ENCODE peak calls at places on chromosomes 2 and 18, in eight cellular contexts. M is stimulated activated naive B cell treated with anti-CD40 and anti-IgM and Interleukin-4, amounts not matched to agents 10 μg/mL and 1 μg/mL and 100 μg/mL, for 72 hours; P is T-helper 1 cell; R is activated naive CD4-positive, alpha-beta T cell treated with anti-CD3 and anti-CD28 coated beads, Interleukin-2, amount 10 ng/mL, durations not matched to agents 7 days and 5 days; E is KBM-7; L is HFFc6; I is fibroblast of lung; K is activated CD4-positive, alpha-beta memory T cell treated with anti-CD3 and anti-CD28 coated beads for 36 hours. C is an unnamed sample.

GRCh38 chr2:156800781-156801366 is 364.7 kb downstream of the GPD2 start:
- DNase-seq in E (no peak), P (no peak), M (no peak), K (no peak), L (no peak), R (no peak), I (peak; percentile 11), C (no peak)

GRCh38 chr2:109335586-109336266 is 206.7 kb downstream of the SH3RF3 start:
- DNase-seq in R (peak; percentile 40), L (peak; percentile 62), I (peak; percentile 90), M (no peak), E (no peak), P (no peak), K (peak; percentile 45), C (no peak)

GRCh38 chr2:119682578-119682977 is 3.6 kb downstream of the TMEM177 start:
- DNase-seq in M (no peak), P (no peak), E (no peak), L (no peak), K (no peak), I (no peak), R (no peak), C (no peak)

GRCh38 chr2:45273412-45274189 is 264.3 kb upstream of the SIX2 start:
- DNase-seq in R (no peak), P (no peak), I (no peak), K (no peak), L (no peak), M (no peak), E (no peak), C (no peak)

GRCh38 chr2:86249843-86250402 is 50.7 kb downstream of the MRPL35 start:
- DNase-seq in R (no peak), I (peak; percentile 6), P (no peak), L (peak; percentile 57), E (no peak), K (peak; percentile 20), M (no peak), C (no peak)

GRCh38 chr2:190343170-190343499 is 254 bp upstream of the INPP1 start:
- DNase-seq in I (no peak), K (no peak), P (no peak), M (no peak), L (no peak), E (no peak), R (no peak), C (no peak)

GRCh38 chr18:52572036-52572750 is 232.2 kb downstream of the DCC start:
- DNase-seq in R (no peak), P (no peak), K (no peak), M (no peak), E (no peak), L (no peak), I (no peak), C (no peak)

GRCh38 chr2:16508061-16508851 is 157.4 kb downstream of the CYRIA start:
- DNase-seq in K (peak; percentile 17), P (no peak), I (peak; percentile 9), M (peak; percentile 1), R (no peak), E (peak; percentile 35), L (no peak), C (no peak)

GRCh38 chr2:176832086-176832485 is 380.5 kb upstream of the HNRNPA3 start:
- DNase-seq in I (no peak), K (no peak), E (no peak), R (no peak), L (no peak), P (no peak), M (no peak), C (no peak)

GRCh38 chr2:110149330-110150220 is 34.0 kb upstream of the MALL start:
- DNase-seq in P (no peak), M (no peak), K (no peak), R (no peak), E (no peak), L (peak; percentile 81), I (peak; percentile 97), C (no peak)

GRCh38 chr18:57210101-57210661 is 63.3 kb downstream of the BOD1L2 start:
- DNase-seq in K (peak; percentile 10), R (no peak), P (no peak), M (no peak), L (peak; percentile 83), I (peak; percentile 77), E (peak; percentile 53), C (no peak)

GRCh38 chr18:63155910-63156773 is 163.4 kb downstream of the BCL2 start:
- DNase-seq in L (no peak), P (no peak), I (no peak), M (no peak), R (no peak), E (no peak), K (no peak), C (no peak)

GRCh38 chr18:62018761-62019041 is 125.9 kb upstream of the RNF152 start:
- DNase-seq in K (no peak), R (no peak), M (no peak), P (no peak), I (peak; percentile 35), L (no peak), E (no peak), C (no peak)

GRCh38 chr2:145043399-145043834 is 523.5 kb upstream of the ZEB2 start:
- DNase-seq in L (no peak), I (no peak), K (no peak), E (peak; percentile 5), P (no peak), M (no peak), R (no peak), C (no peak)

GRCh38 chr2:120783371-120783791 is 47.7 kb downstream of the GLI2 start:
- DNase-seq in K (no peak), E (peak; percentile 51), R (no peak), L (no peak), M (no peak), P (no peak), I (peak; percentile 87), C (no peak)

GRCh38 chr2:216632952-216633615 is at the start of gene IGFBP2:
- DNase-seq in P (no peak), M (no peak), R (peak; percentile 58), E (peak; percentile 73), K (no peak), I (peak; percentile 74), L (no peak), C (no peak)

GRCh38 chr18:55579471-55579870 is 8.5 kb downstream of the TCF4 start:
- DNase-seq in L (no peak), R (no peak), K (no peak), E (no peak), P (no peak), I (no peak), M (no peak), C (no peak)

GRCh38 chr2:26721267-26722032 is 28.9 kb downstream of the KCNK3 start:
- DNase-seq in L (no peak), K (no peak), E (no peak), P (no peak), R (no peak), M (no peak), I (no peak), C (no peak)

GRCh38 chr2:15636972-15637785 is 45.5 kb downstream of the DDX1 start:
- DNase-seq in E (peak; percentile 67), L (peak; percentile 68), K (peak; percentile 69), I (peak; percentile 57), P (no peak), M (no peak), R (peak; percentile 70), C (peak; percentile 23)

GRCh38 chr18:49911414-49911813 is 98.1 kb upstream of the ACAA2 start:
- DNase-seq in L (no peak), P (no peak), R (no peak), I (no peak), M (no peak), E (no peak), K (no peak), C (no peak)

GRCh38 chr2:237600205-237600846 is 9.8 kb upstream of the RAB17 start:
- DNase-seq in E (peak; percentile 26), P (no peak), R (no peak), L (peak; percentile 55), K (no peak), M (no peak), I (peak; percentile 30), C (no peak)

GRCh38 chr18:2905802-2906521 is 59.2 kb downstream of the EMILIN2 start:
- DNase-seq in I (peak; percentile 43), L (no peak), M (peak; percentile 18), E (no peak), R (peak; percentile 70), P (peak; percentile 27), K (peak; percentile 70), C (peak; percentile 17)

GRCh38 chr2:221571391-221572179 is 519 bp downstream of the EPHA4 start:
- DNase-seq in P (peak; percentile 7), M (peak; percentile 11), K (peak; percentile 45), E (no peak), I (peak; percentile 50), R (no peak), L (peak; percentile 4), C (peak; percentile 38)